ENCODE peak calls at places on chromosomes 6 and 20, in four cellular contexts. K is GM23338, V is cardiac fibroblast, O is ascending aorta. B is an unnamed sample.

GRCh38 chr6:72425003-72425681 is 196.7 kb upstream of the KCNQ5 start:
- DNase-seq in K (no peak), V (peak), O (no peak), B (peak)

GRCh38 chr20:37361336-37361735 is 15.4 kb downstream of the SRC start:
- DNase-seq in K (no peak), V (no peak), O (no peak), B (no peak)

GRCh38 chr20:52943185-52943841 is 28.8 kb upstream of the TSHZ2 start:
- DNase-seq in K (no peak), V (peak), O (no peak), B (peak)

GRCh38 chr6:43584892-43585570 is 9.0 kb downstream of the POLH start:
- DNase-seq in K (no peak), V (peak), O (no peak), B (no peak)

GRCh38 chr6:57216235-57217101 is 5.6 kb downstream of the RAB23 start:
- DNase-seq in K (no peak), V (peak), O (no peak), B (peak)

GRCh38 chr6:30131947-30132497 is 3.9 kb upstream of the TRIM40 start:
- DNase-seq in K (no peak), V (no peak), O (no peak), B (no peak)

GRCh38 chr6:33757113-33757512 is 10.4 kb upstream of the IP6K3 start:
- DNase-seq in K (no peak), V (no peak), O (no peak), B (no peak)

GRCh38 chr6:1310628-1311399 is 1.1 kb upstream of the FOXQ1 start:
- DNase-seq in K (peak), V (no peak), O (no peak), B (no peak)

GRCh38 chr6:157304840-157305675 is 18.3 kb downstream of the TMEM242 start:
- DNase-seq in K (no peak), V (peak), O (no peak), B (peak)

GRCh38 chr20:54650201-54650722 is 174.9 kb downstream of the DOK5 start:
- DNase-seq in K (no peak), V (peak), O (no peak), B (no peak)

GRCh38 chr6:14361956-14362587 is 244.5 kb downstream of the CD83 start:
- DNase-seq in K (no peak), V (no peak), O (no peak), B (no peak)

GRCh38 chr6:54801669-54802068 is 44.9 kb upstream of the FAM83B start:
- DNase-seq in K (no peak), V (peak), O (no peak), B (peak)

GRCh38 chr20:23103284-23104018 is 17.3 kb upstream of the CD93 start:
- DNase-seq in K (no peak), V (peak), O (no peak), B (peak)

GRCh38 chr6:20534295-20534897 is at the start of gene CDKAL1:
- DNase-seq in K (peak), V (peak), O (peak), B (peak)

GRCh38 chr20:2006452-2007381 is 12.9 kb upstream of the PDYN start:
- DNase-seq in K (peak), V (peak), O (no peak), B (peak)

GRCh38 chr6:98779618-98780017 is 54.8 kb upstream of the POU3F2 start:
- DNase-seq in K (no peak), V (no peak), O (no peak), B (no peak)

GRCh38 chr20:22768779-22769178 is 184.4 kb upstream of the FOXA2 start:
- DNase-seq in K (peak), V (peak), O (no peak), B (no peak)

GRCh38 chr6:127893541-127893940 is 7.3 kb downstream of the THEMIS start:
- DNase-seq in K (peak), V (no peak), O (no peak), B (no peak)

GRCh38 chr20:31476648-31477220 is 1.6 kb downstream of the REM1 start:
- DNase-seq in K (no peak), V (peak), O (no peak), B (no peak)

GRCh38 chr6:156016186-156016976 is 560.7 kb upstream of the NOX3 start:
- DNase-seq in K (no peak), V (no peak), O (no peak), B (no peak)

DNA sequence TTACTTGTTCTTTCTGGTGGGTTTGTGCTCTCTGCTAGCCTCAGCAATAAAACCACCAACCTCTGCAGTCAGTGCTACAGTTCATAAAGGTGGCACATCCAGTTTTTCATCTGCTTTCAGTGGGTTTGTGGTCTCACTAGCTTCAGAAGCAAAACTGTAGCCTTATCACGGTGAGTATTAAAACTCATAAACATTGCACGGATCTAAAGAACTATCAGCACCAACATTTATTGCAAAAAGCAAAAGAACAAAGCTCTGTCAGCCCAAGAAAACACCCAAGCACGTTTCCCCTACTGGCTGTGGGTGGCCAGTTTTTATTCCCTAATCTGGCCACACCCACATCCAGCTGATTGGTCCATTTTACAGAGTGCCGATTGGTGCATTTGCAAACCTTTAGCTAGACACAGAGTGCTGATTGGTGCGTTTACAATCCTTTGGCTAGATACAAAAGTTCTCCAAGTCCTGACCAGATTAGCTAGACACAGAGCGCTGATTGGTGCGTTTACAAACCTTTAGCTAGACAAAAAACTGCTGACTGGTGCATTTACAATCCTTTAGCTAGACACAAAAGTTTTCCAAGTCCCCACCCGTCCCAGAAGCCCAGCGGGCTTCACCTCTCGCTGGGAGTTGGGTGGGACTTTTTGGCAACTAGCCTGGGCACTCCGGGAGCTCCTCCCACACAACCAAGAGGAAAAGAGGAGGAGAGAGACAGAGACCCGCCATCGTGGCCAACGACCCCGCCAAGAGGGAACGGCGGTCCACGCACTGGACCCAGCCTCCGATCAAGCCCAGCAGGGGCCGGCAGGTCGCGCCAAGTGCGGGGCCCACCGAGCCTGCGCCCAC is 3.3 kb upstream of the TMEM14C start:
- DNase-seq in K (no peak), V (peak), O (no peak), B (peak)
- H3K4me3 ChIP-seq in K (no peak), V (peak), O (peak), B (peak)

GRCh38 chr6:47780510-47781356 is 1.1 kb upstream of the OPN5 start:
- DNase-seq in K (peak), V (peak), O (no peak), B (peak)
- TF ChIP-seq CTCF in K (peak), V (peak), O (peak), B (peak)

DNA sequence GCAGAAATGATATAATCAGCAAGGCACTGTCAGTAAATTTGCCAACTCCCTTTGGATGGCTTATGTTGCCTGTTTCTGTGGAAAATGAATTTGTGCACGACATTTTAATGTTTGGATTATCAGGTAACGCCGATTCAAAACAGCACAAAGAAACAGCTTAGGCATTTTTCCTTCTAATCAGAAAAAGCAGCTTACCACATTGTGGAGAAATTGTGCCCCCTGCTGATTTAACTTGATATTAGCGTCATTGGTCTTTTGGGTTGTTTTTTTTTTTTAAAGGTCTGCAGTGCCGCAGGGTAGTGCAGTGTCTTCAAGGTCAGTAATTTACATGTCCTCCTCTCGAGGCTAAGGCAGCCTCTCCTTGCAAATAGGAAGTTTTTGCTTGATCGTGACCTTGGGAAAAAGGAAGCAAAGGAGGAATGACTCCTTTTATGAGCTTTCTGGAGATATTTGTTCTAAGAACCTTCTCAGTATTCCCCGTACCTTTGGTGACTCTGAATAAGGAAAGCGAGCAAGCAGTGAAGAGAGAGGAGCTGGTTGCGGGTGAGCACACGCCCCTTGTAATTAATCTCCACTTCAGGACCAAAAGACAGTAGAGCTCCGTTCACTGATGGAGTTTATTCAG is 79.1 kb downstream of the ELOVL4 start:
- DNase-seq in K (peak), V (peak), O (no peak), B (peak)
- H3K4me3 ChIP-seq in K (peak), V (peak), O (no peak), B (peak)

GRCh38 chr20:13900506-13900905 is 89.9 kb downstream of the SEL1L2 start:
- DNase-seq in K (peak), V (no peak), O (no peak), B (no peak)

DNA sequence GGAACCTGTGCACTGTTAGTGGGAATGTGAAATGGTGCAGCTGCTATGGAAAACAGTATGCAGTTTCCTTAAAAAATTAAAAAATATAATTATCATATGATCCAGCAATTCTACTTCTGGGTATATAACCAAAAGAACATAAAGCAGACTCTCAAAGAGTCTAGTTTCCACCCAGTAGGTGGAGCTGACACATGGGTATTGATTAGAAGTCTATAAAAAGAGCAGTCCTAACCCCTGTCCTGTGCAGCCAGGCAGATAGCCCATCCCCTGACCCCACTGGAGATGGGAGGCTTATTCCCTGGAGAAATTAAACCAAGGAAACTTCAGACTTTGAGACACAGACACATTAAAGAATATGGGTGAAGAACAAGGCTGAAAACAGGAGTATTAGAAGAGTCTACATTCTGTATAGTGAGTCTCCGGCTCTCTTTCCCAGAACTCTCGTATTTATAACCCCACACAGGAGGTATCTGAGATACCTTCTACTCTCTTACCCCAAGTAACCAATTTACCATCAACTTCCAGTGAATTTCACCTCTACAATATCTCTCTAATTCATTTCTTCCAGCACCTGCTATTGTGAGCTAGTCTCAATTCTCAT is 92.3 kb downstream of the SEL1L2 start:
- DNase-seq in K (peak), V (no peak), O (no peak), B (no peak)
- TF ChIP-seq CTCF in K (peak), V (no peak), O (no peak), B (no peak)